ENCODE peak calls at places on chromosomes 6 and 20, in five cellular contexts. One of them, this sample, is unnamed.

GRCh38 chr6:96939019-96939805 is 14.7 kb downstream of the KLHL32 start:
- DNase-seq in neural crest cell: no peak
- DNase-seq in MG63: peak
- DNase-seq in amniotic epithelial cell: peak
- DNase-seq in tibial nerve: no peak
- DNase-seq in this sample: no peak

GRCh38 chr20:19406371-19406770 is 193.9 kb downstream of the SLC24A3 start:
- DNase-seq in tibial nerve: no peak
- DNase-seq in MG63: no peak
- DNase-seq in neural crest cell: no peak
- DNase-seq in amniotic epithelial cell: no peak
- DNase-seq in this sample: no peak

GRCh38 chr20:43457640-43458421 is at the start of gene SRSF6:
- DNase-seq in amniotic epithelial cell: peak
- DNase-seq in tibial nerve: peak
- DNase-seq in neural crest cell: peak
- DNase-seq in MG63: peak
- DNase-seq in this sample: peak

GRCh38 chr6:150195996-150196417 is 53.2 kb downstream of the PPP1R14C start:
- DNase-seq in neural crest cell: no peak
- DNase-seq in tibial nerve: no peak
- DNase-seq in amniotic epithelial cell: no peak
- DNase-seq in MG63: no peak
- DNase-seq in this sample: no peak

GRCh38 chr6:39029156-39030011 is 19.2 kb upstream of the GLP1R start:
- DNase-seq in MG63: peak
- DNase-seq in amniotic epithelial cell: no peak
- DNase-seq in neural crest cell: peak
- DNase-seq in tibial nerve: no peak
- DNase-seq in this sample: no peak

GRCh38 chr20:1935696-1936366 is 40.6 kb downstream of the SIRPA start:
- DNase-seq in MG63: no peak
- DNase-seq in amniotic epithelial cell: peak
- DNase-seq in tibial nerve: no peak
- DNase-seq in neural crest cell: no peak
- DNase-seq in this sample: no peak

GRCh38 chr20:61874421-61875068 is 191.1 kb downstream of the TAF4 start:
- DNase-seq in MG63: peak
- DNase-seq in neural crest cell: peak
- DNase-seq in amniotic epithelial cell: peak
- DNase-seq in tibial nerve: no peak
- DNase-seq in this sample: no peak

GRCh38 chr6:129678463-129678862 is 31.5 kb downstream of the ARHGAP18 start:
- DNase-seq in tibial nerve: no peak
- DNase-seq in MG63: no peak
- DNase-seq in neural crest cell: no peak
- DNase-seq in amniotic epithelial cell: no peak
- DNase-seq in this sample: no peak

GRCh38 chr20:5741089-5741488 is 9.1 kb upstream of the SHLD1 start:
- DNase-seq in MG63: no peak
- DNase-seq in tibial nerve: no peak
- DNase-seq in amniotic epithelial cell: peak
- DNase-seq in neural crest cell: no peak
- DNase-seq in this sample: peak

GRCh38 chr6:87660226-87660886 is 41.7 kb downstream of the AKIRIN2 start:
- DNase-seq in amniotic epithelial cell: peak
- DNase-seq in tibial nerve: no peak
- DNase-seq in neural crest cell: no peak
- DNase-seq in MG63: peak
- DNase-seq in this sample: no peak

GRCh38 chr6:117552618-117553017 is 49.7 kb downstream of the GOPC start:
- DNase-seq in amniotic epithelial cell: peak
- DNase-seq in tibial nerve: no peak
- DNase-seq in MG63: no peak
- DNase-seq in neural crest cell: no peak
- DNase-seq in this sample: no peak

GRCh38 chr6:72521684-72522083 is 100.2 kb upstream of the KCNQ5 start:
- DNase-seq in MG63: no peak
- DNase-seq in tibial nerve: no peak
- DNase-seq in amniotic epithelial cell: no peak
- DNase-seq in neural crest cell: no peak
- DNase-seq in this sample: no peak

GRCh38 chr20:64205611-64206026 is 41.4 kb downstream of the MYT1 start:
- DNase-seq in amniotic epithelial cell: no peak
- DNase-seq in neural crest cell: peak
- DNase-seq in tibial nerve: no peak
- DNase-seq in MG63: no peak
- DNase-seq in this sample: no peak

GRCh38 chr6:6220718-6221117 is 99.7 kb downstream of the F13A1 start:
- DNase-seq in MG63: no peak
- DNase-seq in neural crest cell: no peak
- DNase-seq in amniotic epithelial cell: no peak
- DNase-seq in tibial nerve: no peak
- DNase-seq in this sample: no peak

GRCh38 chr6:2480267-2480966 is 235.0 kb upstream of the GMDS start:
- DNase-seq in MG63: no peak
- DNase-seq in amniotic epithelial cell: no peak
- DNase-seq in tibial nerve: no peak
- DNase-seq in neural crest cell: no peak
- DNase-seq in this sample: no peak

GRCh38 chr20:38798266-38798665 is 7.2 kb upstream of the PPP1R16B start:
- DNase-seq in tibial nerve: no peak
- DNase-seq in neural crest cell: no peak
- DNase-seq in MG63: no peak
- DNase-seq in amniotic epithelial cell: no peak
- DNase-seq in this sample: no peak

GRCh38 chr6:37514377-37514776 is 14.7 kb upstream of the CCDC167 start:
- DNase-seq in neural crest cell: no peak
- DNase-seq in amniotic epithelial cell: peak
- DNase-seq in MG63: peak
- DNase-seq in tibial nerve: no peak
- DNase-seq in this sample: no peak

GRCh38 chr6:33406161-33406560 is 4.7 kb upstream of the PHF1 start:
- DNase-seq in amniotic epithelial cell: no peak
- DNase-seq in MG63: no peak
- DNase-seq in neural crest cell: no peak
- DNase-seq in tibial nerve: no peak
- DNase-seq in this sample: no peak

GRCh38 chr20:58630063-58630462 is 21.0 kb upstream of the STX16 start:
- DNase-seq in MG63: peak
- DNase-seq in amniotic epithelial cell: peak
- DNase-seq in tibial nerve: no peak
- DNase-seq in neural crest cell: no peak
- DNase-seq in this sample: no peak

GRCh38 chr6:12371151-12371550 is 81.0 kb downstream of the EDN1 start:
- DNase-seq in MG63: no peak
- DNase-seq in tibial nerve: no peak
- DNase-seq in amniotic epithelial cell: no peak
- DNase-seq in neural crest cell: no peak
- DNase-seq in this sample: no peak

GRCh38 chr6:6837541-6838080 is 249.1 kb downstream of the LY86 start:
- DNase-seq in amniotic epithelial cell: no peak
- DNase-seq in MG63: no peak
- DNase-seq in neural crest cell: no peak
- DNase-seq in tibial nerve: no peak
- DNase-seq in this sample: no peak

GRCh38 chr6:88367248-88367647 is 201.1 kb upstream of the CNR1 start:
- DNase-seq in amniotic epithelial cell: no peak
- DNase-seq in MG63: no peak
- DNase-seq in neural crest cell: no peak
- DNase-seq in tibial nerve: no peak
- DNase-seq in this sample: no peak

GRCh38 chr20:44041001-44041400 is 126.3 kb downstream of the TOX2 start:
- DNase-seq in tibial nerve: no peak
- DNase-seq in MG63: no peak
- DNase-seq in neural crest cell: no peak
- DNase-seq in amniotic epithelial cell: no peak
- DNase-seq in this sample: no peak

This sample was measured in retina.